ENCODE peak calls at places on chromosomes 2 and 18, in nine cellular contexts. K, B, G, I, C, A, L, J and Q are unnamed samples.

GRCh38 chr2:28276807-28277206 is 115.9 kb upstream of the FOSL2 start:
- DNase-seq in K (peak), B (no peak), G (no peak), I (no peak), C (peak), A (no peak), L (peak), J (no peak), Q (no peak)

GRCh38 chr18:9449987-9450386 is 25.3 kb upstream of the RALBP1 start:
- DNase-seq in K (peak), B (no peak), G (no peak), I (no peak), C (no peak), A (no peak), L (no peak), J (no peak), Q (no peak)

GRCh38 chr2:191318037-191318728 is 73.0 kb downstream of the MYO1B start:
- DNase-seq in K (no peak), B (no peak), G (no peak), I (no peak), C (peak), A (no peak), L (no peak), J (no peak), Q (peak)

GRCh38 chr2:960064-960736 is 9.6 kb downstream of the SNTG2 start:
- DNase-seq in K (no peak), B (no peak), G (no peak), I (no peak), C (no peak), A (no peak), L (no peak), J (no peak), Q (no peak)

GRCh38 chr2:128259585-128259984 is 59.1 kb downstream of the HS6ST1 start:
- DNase-seq in K (no peak), B (no peak), G (no peak), I (no peak), C (no peak), A (no peak), L (no peak), J (no peak), Q (no peak)

GRCh38 chr2:88450925-88451575 is 1.4 kb downstream of the FOXI3 start:
- DNase-seq in K (no peak), B (no peak), G (no peak), I (no peak), C (no peak), A (no peak), L (no peak), J (no peak), Q (no peak)

GRCh38 chr2:109513749-109514588 is 99.8 kb downstream of the SEPTIN10 start:
- DNase-seq in K (no peak), B (no peak), G (no peak), I (no peak), C (peak), A (peak), L (no peak), J (no peak), Q (peak)

GRCh38 chr2:128469875-128470274 is 151.2 kb upstream of the HS6ST1 start:
- DNase-seq in K (no peak), B (no peak), G (no peak), I (no peak), C (no peak), A (no peak), L (no peak), J (no peak), Q (no peak)

GRCh38 chr2:232667989-232668583 is 29.0 kb upstream of the GIGYF2 start:
- DNase-seq in K (no peak), B (no peak), G (no peak), I (no peak), C (peak), A (no peak), L (no peak), J (no peak), Q (no peak)

GRCh38 chr2:164515746-164516145 is 105.5 kb downstream of the GRB14 start:
- DNase-seq in K (no peak), B (no peak), G (no peak), I (no peak), C (no peak), A (no peak), L (no peak), J (no peak), Q (no peak)

GRCh38 chr2:125167820-125168219 is 1142.7 kb downstream of the CNTNAP5 start:
- DNase-seq in K (no peak), B (no peak), G (no peak), I (no peak), C (peak), A (no peak), L (no peak), J (no peak), Q (no peak)

GRCh38 chr2:44009136-44009744 is 13.5 kb upstream of the LRPPRC start:
- DNase-seq in K (no peak), B (no peak), G (no peak), I (no peak), C (no peak), A (no peak), L (no peak), J (no peak), Q (no peak)

GRCh38 chr18:68164909-68165308 is 550.0 kb downstream of the TMX3 start:
- DNase-seq in K (no peak), B (no peak), G (no peak), I (no peak), C (no peak), A (no peak), L (no peak), J (no peak), Q (no peak)

GRCh38 chr2:222813177-222813843 is 47.5 kb upstream of the ACSL3 start:
- DNase-seq in K (no peak), B (no peak), G (no peak), I (no peak), C (no peak), A (no peak), L (no peak), J (no peak), Q (no peak)

GRCh38 chr2:6526093-6526824 is 339.4 kb downstream of the CMPK2 start:
- DNase-seq in K (no peak), B (no peak), G (no peak), I (peak), C (peak), A (no peak), L (no peak), J (no peak), Q (peak)

GRCh38 chr2:205902041-205902898 is 183.7 kb downstream of the INO80D start:
- DNase-seq in K (peak), B (no peak), G (no peak), I (no peak), C (peak), A (no peak), L (no peak), J (peak), Q (peak)

GRCh38 chr18:77206676-77207370 is 42.8 kb upstream of the GALR1 start:
- DNase-seq in K (no peak), B (no peak), G (no peak), I (no peak), C (peak), A (no peak), L (peak), J (no peak), Q (no peak)

GRCh38 chr18:46497129-46497528 is 159.9 kb downstream of the LOXHD1 start:
- DNase-seq in K (peak), B (no peak), G (no peak), I (peak), C (peak), A (no peak), L (peak), J (no peak), Q (no peak)

GRCh38 chr2:137178955-137179377 is 413.6 kb downstream of the THSD7B start:
- DNase-seq in K (no peak), B (no peak), G (no peak), I (no peak), C (peak), A (no peak), L (no peak), J (no peak), Q (no peak)

GRCh38 chr2:6866239-6866745 is 585 bp upstream of the CMPK2 start:
- DNase-seq in K (peak), B (no peak), G (no peak), I (no peak), C (peak), A (no peak), L (no peak), J (peak), Q (peak)

GRCh38 chr2:172275239-172275638 is 152.1 kb upstream of the ITGA6 start:
- DNase-seq in K (no peak), B (no peak), G (no peak), I (no peak), C (no peak), A (no peak), L (no peak), J (no peak), Q (no peak)

GRCh38 chr2:121860033-121860810 is 104.8 kb downstream of the TSN start:
- DNase-seq in K (no peak), B (no peak), G (no peak), I (no peak), C (peak), A (no peak), L (no peak), J (no peak), Q (no peak)

GRCh38 chr2:62410015-62410453 is 96.0 kb downstream of the TMEM17 start:
- DNase-seq in K (peak), B (no peak), G (no peak), I (no peak), C (no peak), A (no peak), L (no peak), J (no peak), Q (no peak)

GRCh38 chr2:210515911-210516310 is 39.4 kb upstream of the LANCL1 start:
- DNase-seq in K (no peak), B (no peak), G (no peak), I (no peak), C (no peak), A (no peak), L (no peak), J (no peak), Q (no peak)

GRCh38 chr2:96391153-96391827 is 55.7 kb downstream of the NCAPH start:
- DNase-seq in K (no peak), B (no peak), G (no peak), I (no peak), C (no peak), A (no peak), L (no peak), J (no peak), Q (no peak)

GRCh38 chr2:95207111-95207961 is at the start of gene ZNF892:
- DNase-seq in K (peak), B (peak), G (peak), I (peak), C (peak), A (peak), L (peak), J (peak), Q (peak)

GRCh38 chr2:42868096-42868495 is 75.7 kb upstream of the HAAO start:
- DNase-seq in K (no peak), B (no peak), G (no peak), I (no peak), C (no peak), A (no peak), L (no peak), J (peak), Q (no peak)

GRCh38 chr2:219997341-219997851 is 370.0 kb downstream of the SLC4A3 start:
- DNase-seq in K (peak), B (peak), G (no peak), I (peak), C (peak), A (peak), L (peak), J (no peak), Q (no peak)

GRCh38 chr2:147310335-147311057 is 534.3 kb upstream of the ACVR2A start:
- DNase-seq in K (no peak), B (no peak), G (no peak), I (no peak), C (no peak), A (no peak), L (no peak), J (no peak), Q (no peak)

GRCh38 chr2:31580321-31581117 is at the start of gene SRD5A2:
- DNase-seq in K (no peak), B (peak), G (no peak), I (peak), C (no peak), A (no peak), L (no peak), J (no peak), Q (no peak)

GRCh38 chr18:25896178-25896780 is 194.1 kb downstream of the SS18 start:
- DNase-seq in K (peak), B (no peak), G (no peak), I (peak), C (peak), A (no peak), L (no peak), J (no peak), Q (peak)

GRCh38 chr2:158774663-158775062 is 20.5 kb upstream of the DAPL1 start:
- DNase-seq in K (no peak), B (no peak), G (no peak), I (no peak), C (no peak), A (no peak), L (no peak), J (no peak), Q (no peak)

GRCh38 chr2:68110102-68110501 is 47.3 kb upstream of the C1D start:
- DNase-seq in K (no peak), B (no peak), G (no peak), I (no peak), C (no peak), A (no peak), L (no peak), J (no peak), Q (no peak)
- TF ChIP-seq CTCF in K (peak), B (no peak), G (no peak), I (no peak), C (no peak), A (no peak), L (no peak), J (no peak), Q (no peak)

GRCh38 chr2:72815655-72816268 is 10.1 kb downstream of the EXOC6B start:
- DNase-seq in K (peak), B (no peak), G (no peak), I (peak), C (no peak), A (no peak), L (no peak), J (no peak), Q (no peak)
- TF ChIP-seq CTCF in K (peak), B (no peak), G (no peak), I (no peak), C (no peak), A (no peak), L (no peak), J (no peak), Q (no peak)

GRCh38 chr2:134690629-134691215 is 28.1 kb downstream of the TMEM163 start:
- DNase-seq in K (no peak), B (no peak), G (no peak), I (no peak), C (no peak), A (no peak), L (no peak), J (no peak), Q (no peak)
- TF ChIP-seq CTCF in K (no peak), B (no peak), G (no peak), I (no peak), C (no peak), A (no peak), L (no peak), J (no peak), Q (no peak)

DNA sequence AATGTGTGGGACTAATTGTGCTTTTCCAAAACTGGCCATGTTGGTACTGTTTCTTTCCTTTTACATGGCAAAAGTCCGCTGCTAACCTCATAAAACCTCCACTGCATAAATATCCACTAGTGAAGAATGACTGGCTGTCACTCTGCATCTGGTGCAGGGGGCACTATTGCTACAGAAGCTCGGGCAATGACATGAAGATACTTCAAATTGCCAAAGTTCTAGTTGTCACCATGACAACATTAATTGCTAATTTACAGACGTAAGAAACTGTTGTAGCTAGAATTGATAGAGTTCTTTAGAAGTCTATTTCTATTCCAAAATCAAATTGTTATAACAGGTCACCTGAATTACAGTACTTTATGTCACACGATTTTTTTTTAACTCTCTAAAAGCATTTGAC is 861 bp downstream of the CFAP210 start:
- DNase-seq in K (peak), B (no peak), G (no peak), I (no peak), C (no peak), A (no peak), L (no peak), J (no peak), Q (no peak)
- TF ChIP-seq CTCF in K (no peak), B (peak), G (no peak), I (no peak), C (peak), A (no peak), L (peak), J (no peak), Q (no peak)